ENCODE peak calls at places on chromosomes 16 and 17, in eight cellular contexts. R, N, U, C, H, L, A and X are unnamed samples.

GRCh38 chr16:12229759-12230594 is 253.4 kb downstream of the SNX29 start:
- DNase-seq in N (peak), H (peak), L (no peak), U (no peak), C (no peak), R (no peak), A (no peak), X (no peak)

GRCh38 chr16:80718480-80719220 is 85.7 kb downstream of the CDYL2 start:
- DNase-seq in H (peak), C (no peak), L (no peak), N (peak), A (peak), U (peak), R (no peak), X (peak)

GRCh38 chr16:77991701-77992100 is 30.6 kb upstream of the CLEC3A start:
- DNase-seq in R (no peak), C (no peak), U (no peak), L (no peak), H (no peak), N (no peak), A (no peak), X (peak)

GRCh38 chr16:4982056-4982867 is 24.1 kb downstream of the SEC14L5 start:
- DNase-seq in U (peak), A (no peak), N (no peak), C (no peak), H (no peak), R (no peak), L (peak), X (no peak)

GRCh38 chr16:64051826-64052225 is 1070.0 kb downstream of the CDH11 start:
- DNase-seq in N (no peak), A (no peak), C (no peak), R (no peak), U (no peak), L (no peak), H (peak), X (peak)

GRCh38 chr16:2088192-2088631 is 40.4 kb downstream of the TSC2 start:
- DNase-seq in L (no peak), R (no peak), C (no peak), A (no peak), U (no peak), H (no peak), N (no peak), X (no peak)

GRCh38 chr17:55577011-55577586 is 65.8 kb upstream of the SMIM36 start:
- DNase-seq in N (peak), L (no peak), C (no peak), U (peak), A (no peak), R (peak), H (no peak), X (no peak)

GRCh38 chr16:21713549-21714368 is 50.0 kb downstream of the OTOA start:
- DNase-seq in L (no peak), U (no peak), C (no peak), A (no peak), H (no peak), R (no peak), N (no peak), X (no peak)

GRCh38 chr16:15592324-15592723 is 50.6 kb downstream of the MARF1 start:
- DNase-seq in L (no peak), A (no peak), N (no peak), U (no peak), H (peak), C (no peak), R (no peak), X (peak)

GRCh38 chr17:82917656-82918345 is 78.0 kb upstream of the ZNF750 start:
- DNase-seq in A (no peak), C (no peak), L (no peak), R (peak), H (peak), N (peak), U (peak), X (peak)

GRCh38 chr16:50313596-50314483 is 47.5 kb downstream of the ADCY7 start:
- DNase-seq in A (peak), L (peak), N (peak), U (peak), H (no peak), R (no peak), C (peak), X (peak)

GRCh38 chr16:30780021-30780420 is 7.0 kb downstream of the ZNF629 start:
- DNase-seq in U (no peak), N (no peak), A (no peak), C (no peak), L (no peak), H (no peak), R (no peak), X (no peak)

GRCh38 chr17:58172369-58173071 is 5.7 kb downstream of the OR4D2 start:
- DNase-seq in A (no peak), L (no peak), N (peak), U (no peak), H (peak), C (no peak), R (no peak), X (peak)

GRCh38 chr17:50893183-50893993 is 27.2 kb upstream of the TOB1 start:
- DNase-seq in R (no peak), U (peak), H (peak), L (no peak), C (no peak), N (peak), A (no peak), X (peak)

GRCh38 chr17:29027521-29027920 is 15.4 kb upstream of the PIPOX start:
- DNase-seq in U (no peak), N (no peak), R (no peak), A (no peak), C (no peak), L (no peak), H (no peak), X (no peak)

GRCh38 chr17:35731932-35732805 is 730 bp downstream of the RASL10B start:
- DNase-seq in R (no peak), N (no peak), H (no peak), C (no peak), U (peak), A (no peak), L (no peak), X (peak)

GRCh38 chr16:53944026-53944425 is 240.1 kb downstream of the FTO start:
- DNase-seq in H (peak), U (no peak), C (no peak), R (no peak), L (no peak), A (no peak), N (peak), X (no peak)

GRCh38 chr16:47067203-47067602 is 76.5 kb downstream of the NETO2 start:
- DNase-seq in U (no peak), C (no peak), L (no peak), H (no peak), A (no peak), R (no peak), N (no peak), X (no peak)

GRCh38 chr17:81636505-81637288 is at the start of the genes NPLOC4 and TSPAN10:
- DNase-seq in L (peak), R (peak), C (peak), H (peak), U (peak), N (peak), A (peak), X (peak)

GRCh38 chr17:2050246-2050866 is 4.5 kb upstream of the HIC1 start:
- DNase-seq in A (peak), C (peak), L (peak), N (peak), H (no peak), R (peak), U (peak), X (peak)

GRCh38 chr16:18800674-18801196 is 614 bp downstream of the ARL6IP1 start:
- DNase-seq in H (peak), U (no peak), A (no peak), L (no peak), N (no peak), R (peak), C (no peak), X (peak)

GRCh38 chr16:18797746-18798145 is 3.6 kb downstream of the ARL6IP1 start:
- DNase-seq in L (no peak), A (no peak), U (no peak), N (no peak), R (no peak), C (no peak), H (no peak), X (no peak)

GRCh38 chr16:18801197-18801972 is at the start of gene ARL6IP1:
- DNase-seq in H (peak), R (peak), C (peak), U (peak), N (peak), L (peak), A (peak), X (peak)

GRCh38 chr16:18796377-18796776 is 5.0 kb downstream of the ARL6IP1 start:
- DNase-seq in L (no peak), R (no peak), A (no peak), C (no peak), U (no peak), N (no peak), H (no peak), X (no peak)

GRCh38 chr16:18799500-18799899 is 1.8 kb downstream of the ARL6IP1 start:
- DNase-seq in C (no peak), U (no peak), H (no peak), R (no peak), L (no peak), N (no peak), A (no peak), X (no peak)
- H3K4me3 ChIP-seq in C (peak), U (no peak), H (no peak), R (no peak), L (peak), N (peak), A (peak), X (peak)

GRCh38 chr17:72222571-72222970 is 101.8 kb downstream of the SOX9 start:
- DNase-seq in H (no peak), U (no peak), R (no peak), L (no peak), C (no peak), N (no peak), A (no peak), X (no peak)

GRCh38 chr17:72222971-72223370 is 102.2 kb downstream of the SOX9 start:
- DNase-seq in R (no peak), L (no peak), N (no peak), C (no peak), A (no peak), H (no peak), U (no peak), X (no peak)

GRCh38 chr17:72219824-72220473 is 99.1 kb downstream of the SOX9 start:
- DNase-seq in A (no peak), U (peak), N (no peak), L (no peak), R (no peak), C (no peak), H (no peak), X (peak)

GRCh38 chr17:72223816-72224215 is 103.0 kb downstream of the SOX9 start:
- DNase-seq in N (no peak), H (no peak), C (no peak), U (no peak), L (no peak), A (no peak), R (no peak), X (no peak)

DNA sequence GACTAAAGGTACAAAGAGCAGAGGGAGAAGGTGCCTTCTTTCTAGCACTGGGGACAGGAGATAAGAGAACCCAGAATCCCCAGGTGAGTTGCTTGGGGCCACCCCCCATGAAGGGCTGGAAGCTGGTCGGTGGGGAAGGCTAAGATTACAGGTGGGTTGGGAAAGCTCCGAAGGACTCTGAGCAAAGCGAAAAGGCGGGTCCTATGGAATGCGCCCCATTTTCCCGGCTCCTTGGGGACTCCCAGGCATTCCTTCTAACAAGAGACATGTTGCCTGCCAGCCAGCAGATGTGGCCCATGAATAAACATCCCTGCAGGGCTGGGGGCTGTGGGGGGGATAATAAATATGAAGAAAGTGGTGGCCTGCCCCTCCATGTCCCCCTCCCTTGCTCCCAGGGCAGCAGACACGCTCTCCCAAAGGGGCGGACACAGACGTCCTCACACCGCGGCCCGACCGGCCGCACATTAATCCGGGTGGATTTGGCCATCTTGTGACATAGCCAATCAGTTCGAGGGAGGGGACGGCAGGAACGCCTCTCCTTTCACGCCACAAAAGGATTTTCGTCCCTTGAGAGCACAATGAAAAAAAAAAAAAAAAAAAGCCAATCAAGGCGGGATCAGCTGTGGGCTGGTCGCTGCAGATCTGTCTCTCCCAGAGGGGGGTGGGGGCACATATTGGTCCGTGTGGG is 98.5 kb downstream of the SOX9 start:
- DNase-seq in A (no peak), C (no peak), R (no peak), L (no peak), H (no peak), N (no peak), U (no peak), X (peak)
- H3K4me3 ChIP-seq in A (peak), C (no peak), R (no peak), L (no peak), H (no peak), N (no peak), U (peak), X (peak)

GRCh38 chr16:75466760-75467159 is 2.3 kb upstream of the TMEM170A start:
- DNase-seq in H (no peak), U (no peak), R (no peak), A (no peak), N (no peak), L (no peak), C (no peak), X (no peak)
- H3K4me3 ChIP-seq in H (no peak), U (no peak), R (no peak), A (no peak), N (no peak), L (no peak), C (no peak), X (no peak)

DNA sequence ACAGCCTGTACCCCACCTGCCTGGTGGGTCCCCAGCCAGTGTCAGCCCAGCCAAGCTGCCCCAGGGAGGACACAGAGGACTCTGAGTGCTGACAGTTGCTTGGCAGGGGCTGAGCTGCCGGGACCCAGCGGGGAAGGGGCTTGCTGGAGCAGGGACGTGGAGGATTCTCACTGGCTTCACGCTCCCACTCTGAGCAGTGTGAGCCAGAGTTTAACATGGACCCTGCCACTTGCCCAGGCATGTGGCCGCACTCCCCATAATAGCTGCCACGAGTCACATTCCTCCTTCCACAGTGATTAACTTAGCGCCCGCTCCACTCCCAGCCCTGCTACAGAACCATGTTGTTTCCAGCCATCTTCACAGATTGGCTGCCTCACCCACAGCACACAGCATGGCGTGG is 31.2 kb downstream of the SREBF1 start:
- DNase-seq in R (no peak), H (no peak), A (no peak), C (no peak), U (peak), N (no peak), L (no peak), X (no peak)
- H3K4me3 ChIP-seq in R (no peak), H (no peak), A (no peak), C (no peak), U (no peak), N (no peak), L (no peak), X (no peak)

GRCh38 chr16:67280090-67281015 is 1.0 kb downstream of the PLEKHG4 start:
- DNase-seq in U (no peak), A (no peak), L (no peak), N (no peak), H (no peak), C (no peak), R (no peak), X (no peak)
- H3K4me3 ChIP-seq in U (no peak), A (no peak), L (no peak), N (no peak), H (no peak), C (peak), R (no peak), X (no peak)

DNA sequence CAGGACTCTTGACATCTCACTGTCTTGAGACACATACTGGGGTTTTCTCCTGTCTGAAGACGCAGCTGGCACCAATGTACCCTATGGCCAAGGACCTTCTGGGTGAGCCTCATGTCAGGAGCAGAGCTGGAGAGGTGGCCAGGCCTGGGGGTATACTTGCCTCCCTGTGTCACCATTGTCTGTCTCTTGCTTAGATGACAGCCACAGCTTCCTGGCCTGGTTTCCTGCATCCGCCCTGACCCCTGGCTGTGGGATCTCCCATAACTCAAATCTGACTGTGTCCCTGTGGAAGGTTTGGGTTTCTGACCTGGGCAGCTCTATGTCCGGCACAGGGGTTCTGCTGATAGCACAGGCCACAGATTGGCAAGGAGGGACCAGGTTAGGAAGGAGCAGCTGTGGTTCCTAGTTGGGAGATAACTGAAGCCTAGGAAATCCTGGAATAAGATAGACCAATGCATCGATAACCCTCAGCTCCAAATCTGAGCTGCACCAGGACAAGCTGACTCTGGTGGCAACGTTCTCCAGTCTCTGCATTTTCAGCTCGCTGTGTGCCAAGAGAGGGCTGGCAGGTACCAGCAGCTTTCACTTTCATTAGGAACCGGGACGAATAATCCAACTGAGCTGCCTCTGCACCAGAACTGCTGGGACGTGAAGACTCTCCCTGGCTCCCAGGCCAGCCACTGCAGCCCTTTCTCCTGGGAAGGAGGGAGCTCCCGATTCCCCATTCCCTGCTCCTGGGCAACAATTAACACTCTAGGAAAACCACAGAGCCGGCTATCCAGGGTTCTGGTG is 5.0 kb downstream of the DEXI start:
- DNase-seq in R (no peak), A (peak), L (peak), U (peak), N (no peak), C (peak), H (no peak), X (no peak)
- H3K4me3 ChIP-seq in R (no peak), A (peak), L (peak), U (peak), N (no peak), C (peak), H (no peak), X (no peak)

GRCh38 chr17:37557482-37557881 is 51.7 kb downstream of the SYNRG start:
- DNase-seq in H (no peak), L (no peak), C (no peak), R (no peak), U (no peak), N (no peak), A (no peak), X (no peak)

GRCh38 chr17:37555386-37555785 is 53.8 kb downstream of the SYNRG start:
- DNase-seq in C (no peak), A (no peak), R (no peak), L (no peak), N (no peak), U (no peak), H (no peak), X (no peak)

GRCh38 chr17:37553357-37553966 is 55.8 kb downstream of the SYNRG start:
- DNase-seq in U (no peak), A (no peak), H (no peak), N (no peak), L (no peak), R (no peak), C (no peak), X (no peak)

GRCh38 chr17:37562016-37562745 is 47.0 kb downstream of the SYNRG start:
- DNase-seq in L (no peak), A (no peak), H (no peak), N (no peak), R (no peak), U (no peak), C (no peak), X (no peak)

DNA sequence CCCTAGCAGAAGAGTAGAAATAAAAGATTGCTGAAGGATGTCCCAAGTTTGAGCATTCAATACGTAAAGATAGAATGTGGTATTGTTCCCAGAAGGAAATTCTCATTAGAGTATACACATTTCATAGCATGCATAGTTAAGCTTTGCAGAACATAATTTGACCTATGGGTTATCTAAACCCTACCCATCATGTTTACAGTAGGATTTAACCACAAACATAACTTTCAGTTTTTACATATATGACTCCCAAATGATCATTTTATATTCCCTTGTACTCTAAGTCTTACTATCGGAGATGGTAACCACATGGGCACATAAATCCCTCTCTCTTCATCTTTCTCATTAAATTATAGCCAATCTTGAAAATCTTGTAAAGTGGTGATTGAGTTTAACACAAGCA is 50.9 kb downstream of the SYNRG start:
- DNase-seq in U (no peak), N (peak), C (no peak), R (no peak), H (no peak), A (no peak), L (no peak), X (no peak)
- H3K4me3 ChIP-seq in U (no peak), N (no peak), C (no peak), R (no peak), H (no peak), A (no peak), L (no peak), X (no peak)

DNA sequence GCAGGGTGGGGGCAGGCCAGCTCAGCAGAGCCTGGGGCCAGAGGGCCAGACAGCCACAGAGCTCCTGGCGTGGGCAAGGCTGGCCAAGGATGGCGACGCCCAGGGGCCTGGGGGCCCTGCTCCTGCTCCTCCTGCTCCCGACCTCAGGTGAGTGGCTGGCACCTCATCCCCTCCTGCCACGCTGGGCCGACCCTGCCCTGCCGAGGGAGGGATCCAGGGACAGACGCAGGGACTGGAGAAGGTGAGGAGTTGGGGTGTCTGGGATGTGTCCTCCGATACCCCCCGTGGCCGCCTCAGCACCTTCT is at the start of gene ADGRG3:
- DNase-seq in H (no peak), A (no peak), L (no peak), R (no peak), U (no peak), C (no peak), N (no peak), X (no peak)
- H3K4me3 ChIP-seq in H (no peak), A (peak), L (no peak), R (no peak), U (no peak), C (no peak), N (no peak), X (no peak)